ENCODE peak calls at places on chromosome 17, in eight cellular contexts. K is transverse colon, C is right lobe of liver, A is A549, I is ovary, F is HCT116, S is breast epithelium, M is H54. X is an unnamed sample.

GRCh38 chr17:17535957-17536356 is 39.8 kb upstream of the RASD1 start:
- DNase-seq in K (peak), C (peak), A (peak), I (no peak), F (no peak), S (peak), M (no peak), X (peak)

GRCh38 chr17:77089118-77089477 is 51.7 kb upstream of the SEC14L1 start:
- DNase-seq in K (no peak), C (no peak), A (no peak), I (no peak), F (no peak), S (no peak), M (no peak), X (no peak)

GRCh38 chr17:52233176-52233575 is 74.7 kb upstream of the CA10 start:
- DNase-seq in K (no peak), C (no peak), A (no peak), I (no peak), F (no peak), S (no peak), M (no peak), X (no peak)

GRCh38 chr17:4499431-4500187 is 928 bp downstream of the SPNS2 start:
- DNase-seq in K (no peak), C (peak), A (peak), I (no peak), F (no peak), S (no peak), M (no peak), X (no peak)

GRCh38 chr17:36008998-36009665 is 7.8 kb upstream of the CCL15 start:
- DNase-seq in K (no peak), C (no peak), A (peak), I (no peak), F (no peak), S (no peak), M (no peak), X (no peak)

GRCh38 chr17:57401556-57402488 is 145.5 kb downstream of the MSI2 start:
- DNase-seq in K (no peak), C (no peak), A (peak), I (no peak), F (no peak), S (no peak), M (no peak), X (no peak)

GRCh38 chr17:48804936-48805411 is 12.1 kb downstream of the TTLL6 start:
- DNase-seq in K (peak), C (peak), A (peak), I (peak), F (peak), S (peak), M (peak), X (peak)

GRCh38 chr17:4944163-4944553 is 4.1 kb downstream of the RNF167 start:
- DNase-seq in K (peak), C (no peak), A (no peak), I (no peak), F (no peak), S (no peak), M (no peak), X (no peak)

GRCh38 chr17:41523787-41524186 is 4.3 kb downstream of the KRT19 start:
- DNase-seq in K (peak), C (no peak), A (no peak), I (no peak), F (peak), S (no peak), M (no peak), X (no peak)

GRCh38 chr17:62995377-62995885 is 29.4 kb downstream of the TANC2 start:
- DNase-seq in K (peak), C (no peak), A (peak), I (no peak), F (peak), S (no peak), M (no peak), X (no peak)

GRCh38 chr17:18277076-18277475 is 16.6 kb downstream of the MIEF2 start:
- DNase-seq in K (no peak), C (no peak), A (no peak), I (no peak), F (no peak), S (no peak), M (no peak), X (no peak)

GRCh38 chr17:56756536-56756935 is 77.2 kb downstream of the C17orf67 start:
- DNase-seq in K (no peak), C (no peak), A (peak), I (no peak), F (no peak), S (no peak), M (peak), X (no peak)

GRCh38 chr17:74954115-74954514 is 18.4 kb downstream of the OTOP3 start:
- DNase-seq in K (no peak), C (no peak), A (no peak), I (no peak), F (no peak), S (no peak), M (no peak), X (no peak)

GRCh38 chr17:12928736-12929135 is 89.1 kb downstream of the ELAC2 start:
- DNase-seq in K (no peak), C (no peak), A (peak), I (no peak), F (no peak), S (no peak), M (no peak), X (no peak)

GRCh38 chr17:50604470-50604869 is 30.2 kb upstream of the ABCC3 start:
- DNase-seq in K (peak), C (no peak), A (no peak), I (peak), F (no peak), S (no peak), M (no peak), X (peak)

GRCh38 chr17:76026714-76027158 is 370 bp downstream of the EVPL start:
- DNase-seq in K (no peak), C (no peak), A (peak), I (no peak), F (no peak), S (no peak), M (no peak), X (no peak)

GRCh38 chr17:74744349-74744713 is 4.1 kb upstream of the NHERF1 start:
- DNase-seq in K (no peak), C (no peak), A (no peak), I (no peak), F (no peak), S (no peak), M (no peak), X (peak)

GRCh38 chr17:78697122-78697845 is 84.8 kb downstream of the CYTH1 start:
- DNase-seq in K (no peak), C (no peak), A (no peak), I (no peak), F (no peak), S (no peak), M (no peak), X (no peak)

GRCh38 chr17:6455321-6455705 is 11.1 kb downstream of the PIMREG start:
- DNase-seq in K (peak), C (no peak), A (no peak), I (peak), F (no peak), S (no peak), M (no peak), X (no peak)

GRCh38 chr17:35866356-35866950 is 2.2 kb downstream of the HEATR9 start:
- DNase-seq in K (no peak), C (no peak), A (no peak), I (no peak), F (no peak), S (no peak), M (no peak), X (no peak)

GRCh38 chr17:60157487-60158040 is 7.8 kb downstream of the CA4 start:
- DNase-seq in K (no peak), C (no peak), A (no peak), I (no peak), F (no peak), S (no peak), M (no peak), X (no peak)

GRCh38 chr17:58330997-58331814 is 2.6 kb upstream of the TSPOAP1 start:
- DNase-seq in K (peak), C (peak), A (no peak), I (no peak), F (no peak), S (no peak), M (no peak), X (no peak)

GRCh38 chr17:75155191-75155601 is 884 bp upstream of the JPT1 start:
- DNase-seq in K (no peak), C (no peak), A (no peak), I (no peak), F (no peak), S (no peak), M (no peak), X (no peak)

GRCh38 chr17:10048951-10049350 is 143.9 kb upstream of the RCVRN start:
- DNase-seq in K (no peak), C (no peak), A (no peak), I (no peak), F (no peak), S (no peak), M (no peak), X (no peak)

GRCh38 chr17:74818306-74818705 is 41.4 kb downstream of the GRIN2C start:
- DNase-seq in K (no peak), C (no peak), A (no peak), I (no peak), F (no peak), S (no peak), M (no peak), X (no peak)

GRCh38 chr17:30396129-30396528 is 17.4 kb downstream of the CPD start:
- DNase-seq in K (no peak), C (no peak), A (no peak), I (no peak), F (no peak), S (no peak), M (no peak), X (no peak)

GRCh38 chr17:42406602-42407288 is 16.3 kb downstream of the CAVIN1 start:
- DNase-seq in K (no peak), C (no peak), A (no peak), I (no peak), F (no peak), S (no peak), M (no peak), X (no peak)

DNA sequence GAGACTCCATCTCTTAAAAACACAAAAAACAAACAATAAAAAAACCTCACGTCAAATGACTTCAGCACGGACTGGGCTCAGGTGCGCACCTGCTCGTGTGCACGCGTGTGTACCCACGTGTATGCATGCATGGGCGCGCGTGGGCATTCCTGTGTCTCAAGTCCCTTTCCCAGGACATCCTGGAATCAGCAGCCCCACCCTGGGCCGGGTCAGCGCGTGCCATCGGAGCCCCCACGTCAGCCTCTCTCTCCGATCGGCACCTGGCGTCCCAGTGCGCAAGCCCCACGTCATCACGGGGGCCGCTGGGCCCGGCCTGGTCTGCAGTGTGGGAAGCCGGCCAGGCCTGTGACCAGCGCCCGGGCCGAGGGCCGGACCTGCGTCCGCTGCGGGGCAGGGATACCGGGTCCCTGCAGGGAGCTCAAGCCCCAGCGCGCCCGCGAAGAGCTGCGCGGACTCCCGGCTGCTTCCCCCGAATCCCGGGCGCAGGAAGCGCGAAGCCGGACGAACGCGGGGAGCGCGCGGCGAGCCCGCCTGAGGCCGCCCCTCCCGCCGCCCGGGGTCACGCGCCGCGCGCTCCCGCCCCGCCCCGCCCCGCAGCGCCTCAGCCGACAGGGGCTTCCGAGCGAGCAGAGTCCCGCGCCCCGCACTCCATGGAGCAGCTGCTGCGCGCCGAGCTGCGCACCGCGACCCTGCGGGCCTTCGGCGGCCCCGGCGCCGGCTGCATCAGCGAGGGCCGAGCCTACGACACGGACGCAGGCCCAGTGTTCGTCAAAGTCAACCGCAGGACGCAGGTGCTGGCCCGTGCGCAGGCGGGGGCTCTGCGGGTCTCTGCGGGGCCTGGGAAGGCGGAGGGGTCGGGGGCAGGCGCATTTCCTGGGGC is at the start of gene FN3K:
- DNase-seq in K (peak), C (peak), A (peak), I (peak), F (no peak), S (no peak), M (no peak), X (peak)
- TF ChIP-seq POLR2A in K (peak), C (peak), A (peak), I (peak), F (no peak), S (no peak), M (peak), X (no peak)

GRCh38 chr17:13931111-13931526 is 138.2 kb upstream of the COX10 start:
- DNase-seq in K (peak), C (no peak), A (no peak), I (no peak), F (no peak), S (no peak), M (no peak), X (peak)

GRCh38 chr17:13931752-13932477 is 137.4 kb upstream of the COX10 start:
- DNase-seq in K (peak), C (no peak), A (no peak), I (peak), F (no peak), S (no peak), M (no peak), X (peak)

GRCh38 chr17:13939222-13939621 is 130.1 kb upstream of the COX10 start:
- DNase-seq in K (no peak), C (no peak), A (no peak), I (no peak), F (no peak), S (no peak), M (no peak), X (no peak)

DNA sequence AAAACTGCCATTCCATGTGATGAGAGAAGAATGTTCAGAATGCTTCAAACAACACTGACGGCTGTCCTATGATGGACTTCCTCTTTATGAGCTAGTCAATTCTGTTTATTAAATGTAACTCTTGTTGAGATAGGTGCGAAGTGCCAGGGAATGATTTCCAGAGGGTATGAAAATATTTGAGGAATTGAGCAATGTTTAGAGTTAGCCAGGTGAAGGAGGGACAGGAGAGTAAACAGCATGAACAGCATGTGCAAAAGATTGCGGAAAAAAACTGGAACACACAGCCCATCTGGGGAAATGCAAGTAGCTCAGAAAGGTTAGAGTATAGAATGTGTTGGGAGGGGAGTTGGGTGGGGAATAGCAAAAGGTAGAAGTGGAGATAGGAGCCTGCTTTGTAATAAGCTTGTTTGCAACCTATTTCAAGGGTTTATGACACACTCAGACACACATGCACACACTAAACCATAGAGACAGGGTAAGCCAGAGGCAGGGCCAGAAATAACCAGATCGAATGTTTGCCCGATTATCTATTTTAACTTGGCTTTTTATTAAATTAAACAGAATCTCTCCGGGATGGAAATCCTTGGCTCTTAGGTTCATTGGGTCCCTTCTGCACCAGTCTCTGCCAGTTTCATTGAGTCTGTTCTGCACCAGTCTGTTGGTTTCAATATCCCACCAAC is 135.6 kb upstream of the COX10 start:
- DNase-seq in K (no peak), C (no peak), A (no peak), I (no peak), F (no peak), S (no peak), M (no peak), X (no peak)
- TF ChIP-seq POLR2A in K (no peak), C (no peak), A (no peak), I (no peak), F (no peak), S (no peak), M (no peak), X (no peak)

GRCh38 chr17:39730095-39730921 is at the start of gene MIEN1:
- DNase-seq in K (peak), C (peak), A (peak), I (peak), F (peak), S (peak), M (peak), X (peak)
- TF ChIP-seq POLR2A in K (peak), C (peak), A (peak), I (peak), F (peak), S (peak), M (peak), X (peak)

DNA sequence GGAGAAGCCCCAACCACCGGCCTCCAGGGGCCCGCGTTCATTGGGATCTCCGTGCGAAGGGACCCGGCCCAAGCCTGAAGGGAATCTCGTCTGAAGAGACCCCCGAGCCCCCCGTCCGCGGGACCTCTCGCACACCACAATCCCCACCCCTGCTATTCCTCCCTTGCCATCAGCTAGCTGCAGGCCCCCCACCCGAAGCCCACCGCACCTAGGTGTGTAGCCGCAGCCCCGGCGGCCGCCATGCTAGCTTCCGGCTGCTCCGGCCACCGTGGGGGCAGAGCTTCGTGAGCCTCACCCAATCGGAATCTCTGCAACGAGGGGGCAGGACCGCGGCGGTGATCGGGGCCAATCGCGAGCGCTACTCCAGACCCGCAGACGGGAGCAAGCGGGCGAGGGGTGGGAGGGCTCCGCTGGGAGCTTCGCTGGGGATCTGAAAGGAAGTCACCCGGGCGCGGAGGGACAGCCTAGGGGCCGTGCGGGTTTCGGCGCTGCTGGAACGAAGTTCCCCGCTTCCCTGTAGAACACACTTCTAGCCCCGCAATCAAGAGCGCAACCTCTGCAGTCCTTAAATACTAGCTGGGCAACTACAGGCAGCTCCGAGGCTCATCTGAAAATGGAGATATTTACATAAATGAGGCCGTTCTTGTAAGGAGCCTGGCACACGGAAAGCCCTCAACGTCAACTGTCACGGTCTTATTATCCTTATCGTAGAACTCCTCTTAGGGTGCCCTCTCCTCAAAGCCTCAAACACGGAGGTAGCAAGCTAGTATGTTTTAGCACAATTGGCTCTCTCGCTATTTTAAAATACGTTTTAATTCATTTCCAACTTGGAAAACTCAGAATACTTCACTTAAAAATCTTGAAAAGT is at the start of gene PIGS:
- DNase-seq in K (peak), C (peak), A (peak), I (peak), F (peak), S (peak), M (peak), X (peak)
- TF ChIP-seq POLR2A in K (peak), C (peak), A (peak), I (peak), F (peak), S (peak), M (peak), X (peak)

DNA sequence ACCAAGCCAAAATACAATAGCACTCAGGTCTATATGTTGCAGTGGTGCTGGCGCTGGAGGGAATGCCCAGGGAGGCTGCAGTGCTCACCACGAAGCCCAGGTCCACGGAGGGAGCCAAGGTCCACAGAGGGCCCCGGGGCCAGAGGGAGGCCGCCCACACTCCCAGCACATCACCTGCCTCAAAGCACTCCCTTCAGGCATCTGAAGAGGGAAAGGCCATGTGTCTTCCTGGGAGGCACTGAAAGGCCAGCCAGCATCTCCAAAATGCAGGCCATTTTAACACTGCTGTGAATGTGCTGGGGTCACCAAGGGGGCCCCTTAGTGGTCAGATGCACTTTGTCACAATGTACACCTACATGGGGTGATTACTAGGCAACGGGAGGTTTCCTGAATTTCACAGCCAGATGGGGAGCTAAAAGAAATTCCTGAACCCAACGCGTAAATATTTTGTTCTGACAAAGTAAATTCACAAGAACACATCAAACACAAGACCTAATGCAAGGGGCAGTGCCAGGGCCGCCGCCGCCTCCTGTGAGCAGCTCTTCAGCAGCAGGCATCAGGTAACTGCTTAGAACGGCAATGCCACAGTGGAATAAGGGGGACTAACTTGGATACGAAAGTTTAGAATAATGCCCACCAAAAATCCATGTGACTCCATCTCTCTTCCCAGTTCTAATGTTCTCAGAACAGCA is 42.8 kb downstream of the USP22 start:
- DNase-seq in K (no peak), C (no peak), A (no peak), I (no peak), F (no peak), S (no peak), M (no peak), X (no peak)
- TF ChIP-seq POLR2A in K (no peak), C (no peak), A (no peak), I (no peak), F (no peak), S (no peak), M (no peak), X (no peak)

GRCh38 chr17:64020068-64020766 is at the start of gene ICAM2:
- DNase-seq in K (peak), C (peak), A (no peak), I (peak), F (no peak), S (no peak), M (no peak), X (peak)
- TF ChIP-seq POLR2A in K (peak), C (peak), A (no peak), I (no peak), F (no peak), S (no peak), M (no peak), X (peak)